ENCODE peak calls at places on chromosome 5, in six cellular contexts. F is HS-27A; W is C1 segment of cervical spinal cord; S is anterior cingulate cortex; U is activated gamma-delta T cell; N is activated effector memory CD4-positive, alpha-beta T cell treated with Interleukin-2 at 50 U/mL for 16 hours. H is an unnamed sample.

GRCh38 chr5:9170026-9170425 is 375.8 kb downstream of the SEMA5A start:
- DNase-seq in N (no peak), F (no peak), U (no peak), W (no peak), S (no peak), H (no peak)

GRCh38 chr5:82799346-82800077 is 277.7 kb downstream of the TMEM167A start:
- DNase-seq in S (no peak), N (no peak), U (no peak), F (no peak), W (no peak), H (no peak)

GRCh38 chr5:159184858-159185381 is 24.4 kb downstream of the RNF145 start:
- DNase-seq in W (no peak), F (peak), U (no peak), N (no peak), S (no peak), H (no peak)

GRCh38 chr5:139982157-139982974 is 60.7 kb downstream of the NRG2 start:
- DNase-seq in S (peak), U (no peak), N (no peak), W (no peak), F (no peak), H (no peak)

GRCh38 chr5:84411832-84412605 is 27.3 kb upstream of the EDIL3 start:
- DNase-seq in S (no peak), W (no peak), N (no peak), F (no peak), U (no peak), H (peak)

GRCh38 chr5:165325201-165325600 is 1819.8 kb downstream of the MAT2B start:
- DNase-seq in S (no peak), U (no peak), W (no peak), N (no peak), F (no peak), H (no peak)

GRCh38 chr5:76114192-76114795 is 31.1 kb downstream of the SV2C start:
- DNase-seq in W (no peak), F (no peak), N (no peak), U (no peak), S (no peak), H (no peak)

GRCh38 chr5:133941456-133942196 is 26.8 kb downstream of the C5orf15 start:
- DNase-seq in U (no peak), W (no peak), F (no peak), S (no peak), N (no peak), H (peak)

H was measured in lower leg skin.